ENCODE peak calls at places on chromosomes 11 and 22, in six cellular contexts. One of them, this sample, is unnamed.

GRCh38 chr11:112806876-112807275 is 154.3 kb upstream of the NCAM1 start:
- DNase-seq in dorsolateral prefrontal cortex: no peak
- DNase-seq in B cell: no peak
- DNase-seq in foreskin keratinocyte: no peak
- DNase-seq in ascending aorta: no peak
- DNase-seq in transverse colon: no peak
- DNase-seq in this sample: no peak

GRCh38 chr22:50114221-50114981 is 24.6 kb downstream of the MOV10L1 start:
- DNase-seq in transverse colon: no peak
- DNase-seq in ascending aorta: no peak
- DNase-seq in foreskin keratinocyte: peak; percentile 35
- DNase-seq in B cell: no peak
- DNase-seq in dorsolateral prefrontal cortex: no peak
- DNase-seq in this sample: peak; percentile 80

GRCh38 chr11:24567380-24567779 is 70.5 kb downstream of the LUZP2 start:
- DNase-seq in transverse colon: no peak
- DNase-seq in foreskin keratinocyte: no peak
- DNase-seq in B cell: no peak
- DNase-seq in ascending aorta: no peak
- DNase-seq in dorsolateral prefrontal cortex: no peak
- DNase-seq in this sample: no peak

GRCh38 chr11:65781152-65781961 is 581 bp upstream of the AP5B1 start:
- DNase-seq in B cell: no peak
- DNase-seq in transverse colon: peak; percentile 37
- DNase-seq in foreskin keratinocyte: no peak
- DNase-seq in dorsolateral prefrontal cortex: peak; percentile 43
- DNase-seq in ascending aorta: no peak
- DNase-seq in this sample: no peak

GRCh38 chr11:116117326-116118137 is 613.3 kb upstream of the CADM1 start:
- DNase-seq in transverse colon: no peak
- DNase-seq in foreskin keratinocyte: no peak
- DNase-seq in dorsolateral prefrontal cortex: no peak
- DNase-seq in ascending aorta: peak; percentile 13
- DNase-seq in B cell: no peak
- DNase-seq in this sample: no peak

GRCh38 chr11:23205156-23205871 is 345.0 kb upstream of the CCDC179 start:
- DNase-seq in transverse colon: no peak
- DNase-seq in dorsolateral prefrontal cortex: no peak
- DNase-seq in foreskin keratinocyte: peak; percentile 54
- DNase-seq in ascending aorta: no peak
- DNase-seq in B cell: no peak
- DNase-seq in this sample: peak; percentile 28

GRCh38 chr11:74694136-74694535 is 37.1 kb downstream of the CHRDL2 start:
- DNase-seq in dorsolateral prefrontal cortex: no peak
- DNase-seq in ascending aorta: no peak
- DNase-seq in foreskin keratinocyte: no peak
- DNase-seq in transverse colon: no peak
- DNase-seq in B cell: no peak
- DNase-seq in this sample: no peak

GRCh38 chr11:129855086-129855485 is 39.4 kb downstream of the TMEM45B start:
- DNase-seq in ascending aorta: no peak
- DNase-seq in foreskin keratinocyte: peak; percentile 40
- DNase-seq in B cell: no peak
- DNase-seq in dorsolateral prefrontal cortex: no peak
- DNase-seq in transverse colon: no peak
- DNase-seq in this sample: peak; percentile 10

GRCh38 chr11:3162410-3163240 is 2.5 kb downstream of the OSBPL5 start:
- DNase-seq in transverse colon: peak; percentile 7
- DNase-seq in ascending aorta: peak; percentile 62
- DNase-seq in B cell: no peak
- DNase-seq in dorsolateral prefrontal cortex: no peak
- DNase-seq in foreskin keratinocyte: no peak
- DNase-seq in this sample: no peak

GRCh38 chr11:118691926-118692830 is 12.7 kb upstream of the TREH start:
- DNase-seq in ascending aorta: no peak
- DNase-seq in dorsolateral prefrontal cortex: no peak
- DNase-seq in B cell: no peak
- DNase-seq in transverse colon: peak; percentile 23
- DNase-seq in foreskin keratinocyte: peak; percentile 96
- DNase-seq in this sample: peak; percentile 55

GRCh38 chr11:44623321-44623715 is 57.9 kb downstream of the CD82 start:
- DNase-seq in foreskin keratinocyte: no peak
- DNase-seq in ascending aorta: peak; percentile 43
- DNase-seq in B cell: no peak
- DNase-seq in dorsolateral prefrontal cortex: peak; percentile 2
- DNase-seq in transverse colon: peak; percentile 4
- DNase-seq in this sample: no peak

DNA sequence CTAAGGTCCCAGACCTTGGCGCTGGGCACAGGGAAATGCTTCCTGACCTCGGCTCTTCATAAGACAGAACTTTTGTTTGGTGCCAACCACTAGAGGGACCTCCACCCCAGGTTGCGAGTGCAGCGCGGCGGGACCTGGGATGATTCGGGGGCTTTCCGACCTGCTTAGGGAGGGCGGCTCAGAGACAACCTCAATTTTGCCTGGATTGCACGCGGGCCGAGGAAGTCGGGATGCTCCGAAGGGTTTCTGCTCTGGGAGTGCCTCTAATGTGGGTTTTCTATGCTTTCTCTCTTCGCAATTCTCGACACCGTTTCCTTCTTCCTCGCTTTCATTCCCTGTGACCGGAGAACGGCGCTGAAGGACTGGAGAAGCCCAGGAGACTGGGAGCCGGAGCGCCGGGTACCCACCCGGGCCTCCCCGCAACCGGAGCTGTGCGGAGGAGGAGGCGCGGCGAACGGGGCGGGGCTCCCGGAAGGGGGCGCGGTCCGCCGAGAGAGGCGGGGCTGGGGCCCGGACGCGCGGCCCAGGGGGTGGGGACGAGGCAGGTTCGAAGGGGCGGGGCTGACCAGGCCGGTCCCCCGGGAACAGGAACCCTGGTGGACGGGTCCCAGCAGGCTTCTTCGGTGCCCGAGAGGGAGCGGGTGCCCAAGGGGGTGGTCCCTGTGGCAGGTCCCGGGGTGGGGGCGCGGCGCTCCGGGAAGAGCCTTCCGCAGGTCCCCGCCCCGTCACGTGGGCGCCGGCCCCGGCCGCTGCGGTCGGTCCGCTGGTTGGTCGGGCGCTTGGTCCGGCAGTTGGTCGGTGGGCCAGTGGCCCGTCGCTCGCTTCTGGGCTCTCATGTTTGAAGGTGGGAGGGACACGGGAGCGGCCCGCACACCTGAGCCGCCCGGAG is at the start of gene PPFIBP2:
- DNase-seq in transverse colon: peak; percentile 91
- DNase-seq in dorsolateral prefrontal cortex: peak; percentile 77
- DNase-seq in foreskin keratinocyte: peak; percentile 48
- DNase-seq in B cell: peak; percentile 92
- DNase-seq in ascending aorta: peak; percentile 91
- DNase-seq in this sample: peak; percentile 73
- TF ChIP-seq CTCF in transverse colon: peak; percentile 88
- TF ChIP-seq CTCF in dorsolateral prefrontal cortex: peak; percentile 43
- TF ChIP-seq CTCF in foreskin keratinocyte: peak; percentile 80
- TF ChIP-seq CTCF in B cell: peak; percentile 83
- TF ChIP-seq CTCF in ascending aorta: peak; percentile 43
- TF ChIP-seq CTCF in this sample: peak; percentile 73

GRCh38 chr11:94673353-94673752 is 94.8 kb upstream of the AMOTL1 start:
- DNase-seq in transverse colon: no peak
- DNase-seq in B cell: no peak
- DNase-seq in foreskin keratinocyte: no peak
- DNase-seq in ascending aorta: no peak
- DNase-seq in dorsolateral prefrontal cortex: no peak
- DNase-seq in this sample: no peak
- TF ChIP-seq CTCF in transverse colon: no peak
- TF ChIP-seq CTCF in B cell: no peak
- TF ChIP-seq CTCF in foreskin keratinocyte: no peak
- TF ChIP-seq CTCF in ascending aorta: no peak
- TF ChIP-seq CTCF in dorsolateral prefrontal cortex: no peak
- TF ChIP-seq CTCF in this sample: no peak

GRCh38 chr11:34355726-34356125 is 2.1 kb downstream of the ABTB2 start:
- DNase-seq in B cell: no peak
- DNase-seq in ascending aorta: no peak
- DNase-seq in transverse colon: no peak
- DNase-seq in foreskin keratinocyte: no peak
- DNase-seq in dorsolateral prefrontal cortex: no peak
- DNase-seq in this sample: no peak

GRCh38 chr11:34356918-34357645 is 728 bp downstream of the ABTB2 start:
- DNase-seq in transverse colon: peak; percentile 48
- DNase-seq in dorsolateral prefrontal cortex: peak; percentile 5
- DNase-seq in foreskin keratinocyte: peak; percentile 64
- DNase-seq in B cell: peak; percentile 65
- DNase-seq in ascending aorta: peak; percentile 80
- DNase-seq in this sample: peak; percentile 76

GRCh38 chr11:34354782-34355181 is 3.0 kb downstream of the ABTB2 start:
- DNase-seq in ascending aorta: no peak
- DNase-seq in B cell: no peak
- DNase-seq in dorsolateral prefrontal cortex: no peak
- DNase-seq in foreskin keratinocyte: no peak
- DNase-seq in transverse colon: no peak
- DNase-seq in this sample: peak; percentile 38

GRCh38 chr11:34356576-34356917 is 1.3 kb downstream of the ABTB2 start:
- DNase-seq in ascending aorta: peak; percentile 79
- DNase-seq in dorsolateral prefrontal cortex: no peak
- DNase-seq in B cell: no peak
- DNase-seq in transverse colon: no peak
- DNase-seq in foreskin keratinocyte: peak; percentile 39
- DNase-seq in this sample: peak; percentile 55

GRCh38 chr11:34356130-34356529 is 1.7 kb downstream of the ABTB2 start:
- DNase-seq in B cell: no peak
- DNase-seq in transverse colon: no peak
- DNase-seq in ascending aorta: no peak
- DNase-seq in foreskin keratinocyte: no peak
- DNase-seq in dorsolateral prefrontal cortex: no peak
- DNase-seq in this sample: no peak
- TF ChIP-seq CTCF in B cell: no peak
- TF ChIP-seq CTCF in transverse colon: no peak
- TF ChIP-seq CTCF in ascending aorta: no peak
- TF ChIP-seq CTCF in foreskin keratinocyte: no peak
- TF ChIP-seq CTCF in dorsolateral prefrontal cortex: no peak
- TF ChIP-seq CTCF in this sample: no peak

DNA sequence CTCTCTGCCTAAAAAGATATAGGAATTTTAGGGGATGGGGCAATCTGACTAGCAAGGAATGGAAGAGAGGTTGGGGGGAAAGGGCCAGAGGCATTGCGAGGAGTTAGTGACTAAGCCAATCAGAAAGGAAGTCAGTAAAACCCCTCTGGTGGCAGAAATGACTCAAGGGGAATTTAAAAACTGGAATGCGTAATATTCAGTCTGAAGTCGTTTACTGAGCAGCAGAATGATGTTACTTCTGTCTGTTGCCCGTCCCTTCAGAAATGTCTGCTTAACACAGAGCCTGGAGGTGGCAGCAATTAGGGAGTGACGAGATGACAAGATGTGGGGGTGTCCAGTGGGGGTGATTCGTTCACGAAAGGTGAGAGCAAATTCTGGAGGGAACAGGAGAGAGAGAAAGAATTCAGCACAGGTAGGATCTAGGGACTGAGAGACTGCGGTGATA is 107.7 kb upstream of the CLMP start:
- DNase-seq in dorsolateral prefrontal cortex: no peak
- DNase-seq in transverse colon: no peak
- DNase-seq in ascending aorta: no peak
- DNase-seq in foreskin keratinocyte: peak; percentile 24
- DNase-seq in B cell: no peak
- DNase-seq in this sample: peak; percentile 44
- TF ChIP-seq CTCF in dorsolateral prefrontal cortex: no peak
- TF ChIP-seq CTCF in transverse colon: no peak
- TF ChIP-seq CTCF in ascending aorta: no peak
- TF ChIP-seq CTCF in foreskin keratinocyte: peak; percentile 18
- TF ChIP-seq CTCF in B cell: no peak
- TF ChIP-seq CTCF in this sample: peak; percentile 7

DNA sequence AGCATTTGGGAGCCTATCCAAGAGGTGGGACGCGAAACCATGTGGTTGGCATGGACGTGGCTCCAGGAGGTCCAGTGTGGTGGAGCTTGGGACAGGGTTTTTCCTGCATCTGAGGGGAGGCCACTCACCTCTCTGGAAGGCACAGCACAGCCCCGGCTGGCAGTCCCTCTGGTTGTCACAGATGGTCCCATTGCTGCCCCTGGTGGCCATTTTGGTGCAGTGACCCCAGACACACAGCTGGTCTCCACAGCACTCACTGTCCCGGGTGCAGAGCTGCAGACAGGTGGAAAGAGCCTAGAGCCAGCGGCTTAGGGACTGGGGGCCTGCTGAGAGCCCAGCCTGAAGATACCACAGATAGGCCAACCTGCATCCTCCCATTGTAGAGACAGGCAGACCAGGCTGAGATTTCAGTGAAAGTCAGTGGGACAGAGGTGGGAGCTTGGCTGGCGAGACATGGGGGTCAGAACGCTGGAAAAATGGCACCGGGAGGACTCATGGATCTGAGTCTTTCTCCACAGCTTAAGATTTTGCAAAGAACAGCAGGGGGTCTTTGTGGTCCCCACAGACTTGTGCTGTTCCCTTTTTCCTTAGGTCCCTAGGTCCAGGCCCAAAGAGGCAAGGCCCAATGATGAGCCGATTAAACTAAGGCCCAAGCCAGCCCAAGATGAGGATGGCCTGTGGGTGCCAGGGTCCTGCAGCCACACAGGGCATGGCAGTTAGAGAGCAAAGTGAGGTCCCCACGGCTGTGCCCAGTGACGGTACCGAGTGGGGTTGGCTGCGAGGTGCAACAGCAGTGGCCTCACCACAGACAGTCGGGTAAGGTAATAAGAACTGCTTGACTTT is 41.4 kb downstream of the DKK3 start:
- DNase-seq in dorsolateral prefrontal cortex: peak; percentile 65
- DNase-seq in ascending aorta: peak; percentile 87
- DNase-seq in B cell: peak; percentile 44
- DNase-seq in foreskin keratinocyte: no peak
- DNase-seq in transverse colon: peak; percentile 67
- DNase-seq in this sample: peak; percentile 58
- TF ChIP-seq CTCF in dorsolateral prefrontal cortex: peak; percentile 58
- TF ChIP-seq CTCF in ascending aorta: peak; percentile 67
- TF ChIP-seq CTCF in B cell: peak; percentile 75
- TF ChIP-seq CTCF in foreskin keratinocyte: peak; percentile 67
- TF ChIP-seq CTCF in transverse colon: peak; percentile 68
- TF ChIP-seq CTCF in this sample: peak; percentile 87